ENCODE peak calls at places on chromosome 2, in seven cellular contexts. N is RPMI8226, L is AG10803, K is GM12891, P is Daoy, O is right cardiac atrium, Z is K562. M is an unnamed sample.

GRCh38 chr2:169776483-169776802 is 22.2 kb upstream of the SSB start:
- DNase-seq in N (no peak), L (no peak), K (no peak), P (peak), O (no peak), Z (no peak), M (no peak)

GRCh38 chr2:39416172-39416571 is 20.9 kb downstream of the MAP4K3 start:
- DNase-seq in N (no peak), L (peak), K (no peak), P (no peak), O (no peak), Z (no peak), M (no peak)

GRCh38 chr2:43075054-43075593 is 151.3 kb downstream of the ZFP36L2 start:
- DNase-seq in N (no peak), L (peak), K (no peak), P (peak), O (peak), Z (no peak), M (no peak)

GRCh38 chr2:25305809-25306208 is 35.9 kb downstream of the DNMT3A start:
- DNase-seq in N (no peak), L (peak), K (no peak), P (no peak), O (no peak), Z (no peak), M (no peak)

GRCh38 chr2:28632791-28633190 is 118.8 kb upstream of the PPP1CB start:
- DNase-seq in N (no peak), L (no peak), K (no peak), P (no peak), O (no peak), Z (no peak), M (no peak)

GRCh38 chr2:212537311-212538155 is 1.1 kb downstream of the ERBB4 start:
- DNase-seq in N (no peak), L (no peak), K (no peak), P (peak), O (peak), Z (no peak), M (peak)

GRCh38 chr2:25041307-25041927 is 459 bp upstream of the EFR3B start:
- DNase-seq in N (peak), L (peak), K (peak), P (peak), O (peak), Z (peak), M (no peak)

GRCh38 chr2:240390091-240391073 is 45.1 kb upstream of the GPC1 start:
- DNase-seq in N (no peak), L (no peak), K (no peak), P (no peak), O (no peak), Z (no peak), M (no peak)

GRCh38 chr2:26561918-26562810 is 79.0 kb downstream of the CIB4 start:
- DNase-seq in N (peak), L (peak), K (peak), P (peak), O (peak), Z (peak), M (no peak)

GRCh38 chr2:181685150-181685688 is 4.9 kb upstream of the NEUROD1 start:
- DNase-seq in N (no peak), L (peak), K (no peak), P (no peak), O (no peak), Z (no peak), M (peak)

GRCh38 chr2:227862741-227863588 is 8.5 kb upstream of the DAW1 start:
- DNase-seq in N (no peak), L (peak), K (no peak), P (peak), O (no peak), Z (no peak), M (no peak)

GRCh38 chr2:190380962-190381412 is 27.2 kb upstream of the MFSD6 start:
- DNase-seq in N (no peak), L (no peak), K (no peak), P (no peak), O (no peak), Z (peak), M (no peak)

GRCh38 chr2:46831869-46832265 is 83.7 kb downstream of the MCFD2 start:
- DNase-seq in N (no peak), L (no peak), K (no peak), P (no peak), O (no peak), Z (no peak), M (no peak)

GRCh38 chr2:73212448-73213176 is 1.4 kb upstream of the SMYD5 start:
- DNase-seq in N (peak), L (peak), K (peak), P (peak), O (peak), Z (peak), M (peak)

GRCh38 chr2:226057914-226058313 is 658.4 kb downstream of the NYAP2 start:
- DNase-seq in N (no peak), L (no peak), K (no peak), P (no peak), O (no peak), Z (no peak), M (no peak)

GRCh38 chr2:191803007-191803406 is 43.9 kb downstream of the CAVIN2 start:
- DNase-seq in N (no peak), L (no peak), K (no peak), P (no peak), O (no peak), Z (no peak), M (no peak)

GRCh38 chr2:58137221-58137620 is 90.6 kb downstream of the VRK2 start:
- DNase-seq in N (no peak), L (peak), K (no peak), P (no peak), O (no peak), Z (no peak), M (no peak)

GRCh38 chr2:235693279-235693678 is 199.4 kb downstream of the AGAP1 start:
- DNase-seq in N (no peak), L (no peak), K (no peak), P (no peak), O (no peak), Z (no peak), M (no peak)

GRCh38 chr2:216601632-216602409 is 31.4 kb upstream of the IGFBP2 start:
- DNase-seq in N (no peak), L (no peak), K (no peak), P (no peak), O (no peak), Z (no peak), M (no peak)